ENCODE peak calls at places on chromosome 13, in seven cellular contexts. One of them, this sample, is unnamed. For H3K4me1, the result is how much of the 10 kb centered on the place peaks cover.

GRCh38 chr13:68257111-68257842 is 1027.1 kb upstream of the PCDH9 start:
- DNase-seq in CD4-positive, CD25-positive, alpha-beta regulatory T cell: no peak
- DNase-seq in trophoblast cell: no peak
- DNase-seq in uterus: no peak
- DNase-seq in suprapubic skin: no peak
- DNase-seq in GM23248: no peak
- DNase-seq in prostate gland: no peak
- DNase-seq in this sample: no peak

GRCh38 chr13:59877933-59878332 is 285.8 kb downstream of the DIAPH3 start:
- DNase-seq in GM23248: peak
- DNase-seq in CD4-positive, CD25-positive, alpha-beta regulatory T cell: no peak
- DNase-seq in prostate gland: no peak
- DNase-seq in suprapubic skin: no peak
- DNase-seq in trophoblast cell: no peak
- DNase-seq in uterus: no peak
- DNase-seq in this sample: no peak

GRCh38 chr13:87884874-87885273 is 213.7 kb downstream of the SLITRK5 start:
- DNase-seq in prostate gland: no peak
- DNase-seq in trophoblast cell: no peak
- DNase-seq in uterus: no peak
- DNase-seq in suprapubic skin: no peak
- DNase-seq in GM23248: no peak
- DNase-seq in CD4-positive, CD25-positive, alpha-beta regulatory T cell: no peak
- DNase-seq in this sample: no peak

GRCh38 chr13:72960541-72960940 is 98.3 kb upstream of the KLF5 start:
- DNase-seq in uterus: no peak
- DNase-seq in suprapubic skin: no peak
- DNase-seq in CD4-positive, CD25-positive, alpha-beta regulatory T cell: no peak
- DNase-seq in trophoblast cell: no peak
- DNase-seq in prostate gland: peak
- DNase-seq in GM23248: no peak
- DNase-seq in this sample: no peak

GRCh38 chr13:75803175-75803611 is 167.1 kb downstream of the LMO7 start:
- DNase-seq in prostate gland: peak
- DNase-seq in GM23248: no peak
- DNase-seq in trophoblast cell: no peak
- DNase-seq in suprapubic skin: no peak
- DNase-seq in CD4-positive, CD25-positive, alpha-beta regulatory T cell: peak
- DNase-seq in uterus: no peak
- DNase-seq in this sample: no peak

GRCh38 chr13:111474136-111475002 is 153.9 kb downstream of the TEX29 start:
- DNase-seq in CD4-positive, CD25-positive, alpha-beta regulatory T cell: no peak
- DNase-seq in prostate gland: no peak
- DNase-seq in trophoblast cell: peak
- DNase-seq in uterus: no peak
- DNase-seq in suprapubic skin: peak
- DNase-seq in GM23248: peak
- DNase-seq in this sample: no peak

GRCh38 chr13:94967183-94968039 is 255.1 kb upstream of the SOX21 start:
- DNase-seq in suprapubic skin: no peak
- DNase-seq in CD4-positive, CD25-positive, alpha-beta regulatory T cell: no peak
- DNase-seq in trophoblast cell: no peak
- DNase-seq in uterus: no peak
- DNase-seq in GM23248: peak
- DNase-seq in prostate gland: no peak
- DNase-seq in this sample: no peak

GRCh38 chr13:29978211-29978610 is 127.8 kb upstream of the UBL3 start:
- DNase-seq in GM23248: peak
- DNase-seq in CD4-positive, CD25-positive, alpha-beta regulatory T cell: no peak
- DNase-seq in suprapubic skin: no peak
- DNase-seq in trophoblast cell: no peak
- DNase-seq in uterus: no peak
- DNase-seq in prostate gland: no peak
- DNase-seq in this sample: no peak

GRCh38 chr13:79547821-79548220 is 66.9 kb downstream of the NDFIP2 start:
- DNase-seq in CD4-positive, CD25-positive, alpha-beta regulatory T cell: no peak
- DNase-seq in trophoblast cell: no peak
- DNase-seq in prostate gland: no peak
- DNase-seq in suprapubic skin: no peak
- DNase-seq in uterus: no peak
- DNase-seq in GM23248: no peak
- DNase-seq in this sample: no peak

GRCh38 chr13:50401721-50402510 is 386.7 kb downstream of the KCNRG start:
- DNase-seq in suprapubic skin: no peak
- DNase-seq in uterus: no peak
- DNase-seq in CD4-positive, CD25-positive, alpha-beta regulatory T cell: no peak
- DNase-seq in trophoblast cell: no peak
- DNase-seq in GM23248: peak
- DNase-seq in prostate gland: no peak
- DNase-seq in this sample: no peak

GRCh38 chr13:99103536-99103935 is 97.1 kb upstream of the UBAC2 start:
- DNase-seq in CD4-positive, CD25-positive, alpha-beta regulatory T cell: no peak
- DNase-seq in prostate gland: no peak
- DNase-seq in suprapubic skin: no peak
- DNase-seq in GM23248: peak
- DNase-seq in trophoblast cell: no peak
- DNase-seq in uterus: no peak
- DNase-seq in this sample: no peak

GRCh38 chr13:26706381-26706780 is 54.2 kb downstream of the GPR12 start:
- DNase-seq in prostate gland: no peak
- DNase-seq in trophoblast cell: no peak
- DNase-seq in CD4-positive, CD25-positive, alpha-beta regulatory T cell: no peak
- DNase-seq in GM23248: no peak
- DNase-seq in suprapubic skin: no peak
- DNase-seq in uterus: no peak
- DNase-seq in this sample: no peak

DNA sequence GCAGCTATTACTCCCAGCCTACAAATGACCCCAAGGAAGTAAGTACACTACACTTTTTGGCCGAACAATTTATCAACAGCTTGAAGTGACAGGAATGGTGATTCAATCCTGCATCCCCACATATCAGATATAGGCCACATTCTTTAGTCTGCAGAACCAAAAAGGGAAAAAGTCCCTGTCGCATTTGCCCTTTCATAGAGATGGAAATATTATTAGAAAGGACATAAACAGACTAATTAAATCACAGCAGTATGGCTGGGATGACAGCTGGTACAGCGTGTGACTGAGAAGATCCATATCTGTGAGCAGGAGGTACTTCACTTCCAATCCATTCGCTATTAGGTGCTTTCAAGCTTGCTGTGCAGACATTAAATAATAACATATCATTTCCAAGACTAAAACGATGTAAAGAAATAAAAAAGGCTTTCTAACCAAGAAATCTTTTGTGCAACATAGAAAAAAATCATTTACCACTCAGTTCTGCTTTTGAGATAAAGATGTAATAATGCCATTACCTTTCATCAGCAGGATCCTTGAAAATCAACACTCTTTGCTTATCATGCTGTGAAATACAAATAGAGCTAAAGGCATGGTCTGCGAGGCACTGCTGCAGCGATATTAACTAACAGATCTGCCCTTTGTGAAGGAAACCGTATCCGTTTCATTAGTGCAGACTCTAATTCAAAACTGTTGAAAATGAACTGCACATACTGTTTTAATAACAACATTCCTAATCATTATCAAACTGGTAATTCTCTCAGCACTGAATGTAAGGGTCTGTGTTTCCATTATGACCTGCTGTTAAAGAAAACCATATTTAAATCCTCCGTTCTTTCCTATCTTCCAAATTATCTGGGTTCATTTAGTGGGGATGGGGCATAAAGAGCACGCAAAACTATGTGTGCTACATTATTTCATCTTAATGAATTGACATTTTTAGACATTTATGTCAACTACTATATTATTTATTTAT is 245.6 kb downstream of the DACH1 start:
- DNase-seq in uterus: no peak
- DNase-seq in prostate gland: no peak
- DNase-seq in GM23248: no peak
- DNase-seq in suprapubic skin: no peak
- DNase-seq in CD4-positive, CD25-positive, alpha-beta regulatory T cell: no peak
- DNase-seq in trophoblast cell: no peak
- DNase-seq in this sample: no peak
- H3K27ac ChIP-seq in uterus: no peak
- H3K27ac ChIP-seq in prostate gland: no peak
- H3K27ac ChIP-seq in GM23248: no peak
- H3K27ac ChIP-seq in suprapubic skin: no peak
- H3K27ac ChIP-seq in CD4-positive, CD25-positive, alpha-beta regulatory T cell: no peak
- H3K27ac ChIP-seq in trophoblast cell: no peak
- H3K27ac ChIP-seq in this sample: no peak

DNA sequence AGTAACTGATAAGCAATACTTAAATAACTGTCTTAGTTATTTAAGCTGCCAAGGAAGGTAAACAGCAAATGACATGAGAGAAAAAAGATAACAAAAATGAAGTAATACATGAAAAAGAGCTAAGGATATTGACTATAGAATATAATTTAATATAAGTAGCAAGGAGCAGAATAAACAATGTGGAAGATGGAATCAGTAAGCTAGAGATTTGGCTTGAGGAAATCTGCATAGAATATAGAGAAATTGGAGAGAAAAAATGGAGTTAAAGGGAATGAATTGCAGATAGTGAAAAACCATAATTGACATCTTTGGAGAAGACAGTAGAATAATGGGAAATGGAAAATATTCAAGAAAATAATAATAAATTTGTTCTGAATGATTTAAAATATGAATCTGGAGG is 127.1 kb downstream of the PDS5B start:
- DNase-seq in suprapubic skin: no peak
- DNase-seq in CD4-positive, CD25-positive, alpha-beta regulatory T cell: no peak
- DNase-seq in uterus: no peak
- DNase-seq in prostate gland: no peak
- DNase-seq in trophoblast cell: no peak
- DNase-seq in GM23248: no peak
- DNase-seq in this sample: no peak
- H3K4me1 ChIP-seq in suprapubic skin: under half
- H3K4me1 ChIP-seq in CD4-positive, CD25-positive, alpha-beta regulatory T cell: under half
- H3K4me1 ChIP-seq in uterus: under half
- H3K4me1 ChIP-seq in prostate gland: under half
- H3K4me1 ChIP-seq in trophoblast cell: under half
- H3K4me1 ChIP-seq in GM23248: under half
- H3K4me1 ChIP-seq in this sample: under half

GRCh38 chr13:25148005-25148798 is 23.9 kb downstream of the AMER2 start:
- DNase-seq in CD4-positive, CD25-positive, alpha-beta regulatory T cell: no peak
- DNase-seq in uterus: no peak
- DNase-seq in trophoblast cell: no peak
- DNase-seq in prostate gland: no peak
- DNase-seq in suprapubic skin: no peak
- DNase-seq in GM23248: no peak
- DNase-seq in this sample: no peak

GRCh38 chr13:25149670-25150069 is 22.4 kb downstream of the AMER2 start:
- DNase-seq in prostate gland: no peak
- DNase-seq in GM23248: no peak
- DNase-seq in trophoblast cell: no peak
- DNase-seq in CD4-positive, CD25-positive, alpha-beta regulatory T cell: no peak
- DNase-seq in uterus: no peak
- DNase-seq in suprapubic skin: no peak
- DNase-seq in this sample: no peak

GRCh38 chr13:25151626-25152025 is 20.5 kb downstream of the AMER2 start:
- DNase-seq in trophoblast cell: no peak
- DNase-seq in CD4-positive, CD25-positive, alpha-beta regulatory T cell: no peak
- DNase-seq in GM23248: no peak
- DNase-seq in prostate gland: no peak
- DNase-seq in suprapubic skin: no peak
- DNase-seq in uterus: no peak
- DNase-seq in this sample: no peak

GRCh38 chr13:25153736-25154135 is 18.4 kb downstream of the AMER2 start:
- DNase-seq in uterus: no peak
- DNase-seq in suprapubic skin: no peak
- DNase-seq in CD4-positive, CD25-positive, alpha-beta regulatory T cell: no peak
- DNase-seq in GM23248: no peak
- DNase-seq in prostate gland: no peak
- DNase-seq in trophoblast cell: no peak
- DNase-seq in this sample: no peak
- H3K27ac ChIP-seq in uterus: no peak
- H3K27ac ChIP-seq in suprapubic skin: no peak
- H3K27ac ChIP-seq in CD4-positive, CD25-positive, alpha-beta regulatory T cell: no peak
- H3K27ac ChIP-seq in GM23248: no peak
- H3K27ac ChIP-seq in prostate gland: no peak
- H3K27ac ChIP-seq in trophoblast cell: no peak
- H3K27ac ChIP-seq in this sample: no peak

DNA sequence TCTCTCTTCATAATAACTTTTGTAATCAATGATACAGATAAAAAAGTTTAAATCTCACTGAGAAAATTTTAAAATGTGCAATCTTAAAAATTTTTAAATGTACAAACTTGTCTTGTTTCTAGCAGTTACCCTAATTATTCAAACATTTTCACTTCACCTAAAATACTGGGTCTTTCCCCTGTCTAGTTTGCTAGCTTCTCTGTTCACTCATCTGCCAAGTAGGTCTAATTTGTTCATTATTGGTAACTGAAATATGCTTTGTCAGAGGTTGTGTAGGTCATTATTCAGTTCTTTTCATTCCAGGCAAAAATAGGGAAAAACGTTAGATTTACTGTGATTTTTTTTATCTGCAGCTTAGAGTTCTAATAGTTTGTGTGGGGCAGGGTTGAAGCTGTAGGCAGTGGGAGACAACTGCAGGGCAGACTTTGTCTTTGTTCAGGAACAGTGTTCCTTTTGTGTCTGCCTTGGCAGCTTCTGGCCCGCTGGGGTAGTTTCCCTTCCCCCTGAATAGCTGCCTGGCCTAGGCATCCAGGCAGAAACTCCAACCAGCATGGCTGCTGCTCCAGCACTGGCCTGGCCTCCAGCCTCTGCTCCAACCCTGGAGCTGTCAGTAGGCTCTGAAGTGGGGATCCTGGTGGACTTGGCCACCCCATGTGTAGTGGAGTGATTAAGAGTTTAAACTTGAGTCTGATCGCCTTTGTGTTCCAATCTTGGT is 48.5 kb downstream of the WDFY2 start:
- DNase-seq in uterus: no peak
- DNase-seq in trophoblast cell: no peak
- DNase-seq in prostate gland: peak
- DNase-seq in suprapubic skin: no peak
- DNase-seq in GM23248: peak
- DNase-seq in CD4-positive, CD25-positive, alpha-beta regulatory T cell: no peak
- DNase-seq in this sample: no peak
- H3K4me1 ChIP-seq in uterus: under half
- H3K4me1 ChIP-seq in trophoblast cell: under half
- H3K4me1 ChIP-seq in prostate gland: under half
- H3K4me1 ChIP-seq in suprapubic skin: half or more
- H3K4me1 ChIP-seq in GM23248: half or more
- H3K4me1 ChIP-seq in CD4-positive, CD25-positive, alpha-beta regulatory T cell: under half
- H3K4me1 ChIP-seq in this sample: under half

This sample was measured in left ventricle myocardium inferior.